ENCODE peak calls at places on chromosome 7, in four cellular contexts. L is B cell, W is cardiac fibroblast, C is GM12865. G is an unnamed sample.

GRCh38 chr7:104275900-104276299 is 52.5 kb upstream of the LHFPL3 start:
- DNase-seq in W (peak; percentile 41), L (no peak), C (no peak), G (no peak)

GRCh38 chr7:99621271-99621670 is 4.5 kb downstream of the ZSCAN25 start:
- DNase-seq in C (no peak), L (no peak), W (no peak), G (no peak)

GRCh38 chr7:82183633-82184032 is 259.9 kb downstream of the CACNA2D1 start:
- DNase-seq in C (no peak), W (peak; percentile 92), L (no peak), G (no peak)

GRCh38 chr7:55157347-55158105 is 138.7 kb downstream of the EGFR start:
- DNase-seq in W (no peak), C (no peak), L (no peak), G (no peak)

GRCh38 chr7:117230276-117231046 is 92.4 kb downstream of the WNT2 start:
- DNase-seq in C (peak; percentile 78), W (peak; percentile 46), L (no peak), G (peak; percentile 58)

GRCh38 chr7:82443044-82443800 is at the start of gene CACNA2D1:
- DNase-seq in C (peak; percentile 39), W (no peak), L (peak; percentile 40), G (peak; percentile 43)

GRCh38 chr7:154789404-154789803 is 213.5 kb downstream of the PAXIP1 start:
- DNase-seq in C (no peak), L (no peak), W (no peak), G (no peak)

GRCh38 chr7:112135815-112136706 is 70.1 kb downstream of the DOCK4 start:
- DNase-seq in C (no peak), W (no peak), L (no peak), G (no peak)

GRCh38 chr7:9890092-9890491 is 1083.6 kb upstream of the PHF14 start:
- DNase-seq in L (no peak), W (no peak), C (no peak), G (no peak)

GRCh38 chr7:9835204-9835603 is 1138.5 kb upstream of the PHF14 start:
- DNase-seq in W (no peak), C (no peak), L (no peak), G (no peak)

GRCh38 chr7:49099587-49100326 is 175.4 kb downstream of the CDC14C start:
- DNase-seq in W (no peak), L (no peak), C (peak; percentile 10), G (no peak)

GRCh38 chr7:108017776-108018151 is 14.8 kb upstream of the LAMB1 start:
- DNase-seq in C (no peak), L (no peak), W (no peak), G (no peak)

GRCh38 chr7:158264881-158265742 is 322.5 kb downstream of the PTPRN2 start:
- DNase-seq in C (no peak), W (no peak), L (no peak), G (no peak)

GRCh38 chr7:66356277-66356721 is 151.2 kb downstream of the TPST1 start:
- DNase-seq in C (no peak), W (no peak), L (no peak), G (no peak)

GRCh38 chr7:107788216-107788615 is 14.8 kb downstream of the SLC26A3 start:
- DNase-seq in C (no peak), W (no peak), L (no peak), G (no peak)

GRCh38 chr7:56483153-56483552 is 366.9 kb upstream of the NUPR2 start:
- DNase-seq in L (no peak), W (no peak), C (no peak), G (no peak)

GRCh38 chr7:64907641-64908326 is 4.7 kb downstream of the ZNF273 start:
- DNase-seq in C (no peak), L (no peak), W (no peak), G (no peak)

GRCh38 chr7:149027560-149028345 is 552 bp downstream of the PDIA4 start:
- DNase-seq in L (no peak), C (no peak), W (peak; percentile 27), G (no peak)

GRCh38 chr7:147279951-147280350 is 1163.3 kb downstream of the CNTNAP2 start:
- DNase-seq in C (no peak), W (no peak), L (no peak), G (no peak)

GRCh38 chr7:43148161-43148731 is 35.8 kb downstream of the HECW1 start:
- DNase-seq in C (no peak), L (no peak), W (no peak), G (no peak)

GRCh38 chr7:84188811-84189405 is 5.7 kb downstream of the SEMA3A start:
- DNase-seq in C (no peak), L (no peak), W (peak; percentile 36), G (no peak)
- TF ChIP-seq CTCF in C (peak; percentile 5), L (no peak), W (peak; percentile 46), G (peak; percentile 17)

GRCh38 chr7:151309306-151309705 is 32.3 kb upstream of the NUB1 start:
- DNase-seq in L (no peak), C (no peak), W (peak; percentile 31), G (no peak)

GRCh38 chr7:151312831-151313809 is 28.5 kb upstream of the NUB1 start:
- DNase-seq in L (no peak), C (no peak), W (no peak), G (no peak)

GRCh38 chr7:151310578-151310977 is 31.0 kb upstream of the NUB1 start:
- DNase-seq in C (no peak), W (peak; percentile 38), L (no peak), G (no peak)

GRCh38 chr7:151312356-151312755 is 29.3 kb upstream of the NUB1 start:
- DNase-seq in C (no peak), W (no peak), L (no peak), G (no peak)

GRCh38 chr7:151311294-151311864 is 30.2 kb upstream of the NUB1 start:
- DNase-seq in L (no peak), C (peak; percentile 51), W (peak; percentile 21), G (no peak)
- TF ChIP-seq CTCF in L (no peak), C (peak; percentile 18), W (peak; percentile 14), G (peak; percentile 22)

DNA sequence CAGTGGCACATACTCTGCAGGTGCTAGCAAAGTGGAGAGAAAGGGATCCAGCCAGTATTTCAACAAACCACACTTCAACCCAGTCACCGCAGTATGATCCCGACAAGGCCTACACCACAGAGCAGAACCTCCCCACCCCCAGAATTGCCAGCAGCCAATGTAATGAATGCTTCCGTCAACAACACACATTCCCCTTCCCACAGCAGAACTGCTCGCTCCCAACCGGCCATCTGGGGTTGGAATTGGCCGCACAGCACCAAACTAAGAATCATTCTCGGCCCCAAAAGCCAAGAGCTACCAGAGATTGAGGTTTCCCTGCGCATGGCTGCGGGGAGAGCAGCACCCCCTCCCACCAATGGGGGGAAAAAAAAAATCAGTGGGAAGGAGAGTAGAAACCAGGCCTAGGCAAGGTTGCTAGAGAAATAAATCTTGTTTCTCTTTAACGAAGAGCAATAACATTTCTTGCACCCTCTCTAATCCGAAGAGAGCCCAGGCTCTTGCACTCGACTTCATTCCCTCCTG is 1.1 kb downstream of the WASL start:
- DNase-seq in L (peak; percentile 22), W (peak; percentile 76), C (peak; percentile 45), G (peak; percentile 40)
- TF ChIP-seq CTCF in L (no peak), W (no peak), C (no peak), G (no peak)

GRCh38 chr7:84614821-84615506 is 420.4 kb upstream of the SEMA3A start:
- DNase-seq in C (no peak), W (peak; percentile 54), L (no peak), G (no peak)
- TF ChIP-seq CTCF in C (no peak), W (peak; percentile 19), L (no peak), G (no peak)

GRCh38 chr7:2651336-2651735 is 19.6 kb downstream of the TTYH3 start:
- DNase-seq in C (no peak), W (peak; percentile 20), L (no peak), G (no peak)
- TF ChIP-seq CTCF in C (no peak), W (no peak), L (no peak), G (peak; percentile 32)

GRCh38 chr7:133529861-133530260 is 277.0 kb downstream of the EXOC4 start:
- DNase-seq in L (no peak), W (no peak), C (no peak), G (no peak)
- TF ChIP-seq CTCF in L (no peak), W (no peak), C (no peak), G (no peak)

DNA sequence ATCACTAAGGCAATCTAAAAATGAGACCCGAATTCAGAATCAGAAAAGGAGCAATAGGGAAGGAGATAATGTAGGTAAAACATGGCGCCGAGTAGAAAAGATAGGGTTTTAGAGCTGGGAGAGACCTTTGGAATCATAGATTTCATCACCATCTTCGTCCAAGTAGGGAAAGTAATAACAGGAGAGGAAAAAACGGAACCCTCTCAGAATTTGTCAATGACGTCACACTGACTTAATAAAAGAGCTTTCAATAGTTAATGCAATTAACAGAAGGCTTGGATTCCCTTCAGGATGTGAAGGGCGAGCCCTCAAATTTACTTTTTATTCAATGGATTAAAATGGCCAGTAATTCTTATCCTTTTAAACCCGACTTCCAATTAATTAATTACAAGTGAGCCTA is 959 bp upstream of the UBN2 start:
- DNase-seq in W (no peak), L (no peak), C (no peak), G (no peak)
- TF ChIP-seq CTCF in W (no peak), L (no peak), C (no peak), G (no peak)

GRCh38 chr7:97117372-97118188 is at the start of gene SDHAF3:
- DNase-seq in C (peak; percentile 99), L (peak; percentile 86), W (peak; percentile 99), G (peak; percentile 91)
- TF ChIP-seq CTCF in C (peak; percentile 17), L (peak; percentile 23), W (no peak), G (no peak)

GRCh38 chr7:22433710-22434460 is 66.1 kb downstream of the STEAP1B start:
- DNase-seq in W (peak; percentile 84), C (no peak), L (no peak), G (no peak)
- TF ChIP-seq CTCF in W (no peak), C (no peak), L (no peak), G (no peak)

G was measured in GM13977.